ENCODE peak calls at places on chromosomes 2 and 18, in eight cellular contexts. One of them, this sample, is unnamed.

GRCh38 chr2:195543902-195544894 is 112.8 kb upstream of the SLC39A10 start:
- DNase-seq in fibroblast of lung: peak
- DNase-seq in hepatocyte: no peak
- DNase-seq in ovary: no peak
- DNase-seq in aorta: no peak
- DNase-seq in breast epithelium: no peak
- DNase-seq in A549: peak
- DNase-seq in cardiac muscle cell: peak
- DNase-seq in this sample: no peak

GRCh38 chr18:73927494-73927893 is 220.1 kb downstream of the FBXO15 start:
- DNase-seq in fibroblast of lung: no peak
- DNase-seq in hepatocyte: peak
- DNase-seq in ovary: no peak
- DNase-seq in aorta: no peak
- DNase-seq in breast epithelium: no peak
- DNase-seq in A549: no peak
- DNase-seq in cardiac muscle cell: no peak
- DNase-seq in this sample: no peak

GRCh38 chr2:19697131-19697530 is 204.7 kb downstream of the TTC32 start:
- DNase-seq in fibroblast of lung: no peak
- DNase-seq in hepatocyte: no peak
- DNase-seq in ovary: no peak
- DNase-seq in aorta: no peak
- DNase-seq in breast epithelium: no peak
- DNase-seq in A549: no peak
- DNase-seq in cardiac muscle cell: no peak
- DNase-seq in this sample: no peak

GRCh38 chr2:109690822-109691541 is 76.8 kb downstream of the SOWAHC start:
- DNase-seq in fibroblast of lung: peak
- DNase-seq in hepatocyte: peak
- DNase-seq in ovary: peak
- DNase-seq in aorta: peak
- DNase-seq in breast epithelium: peak
- DNase-seq in A549: no peak
- DNase-seq in cardiac muscle cell: no peak
- DNase-seq in this sample: peak

GRCh38 chr2:210099940-210100339 is 71.3 kb downstream of the KANSL1L start:
- DNase-seq in fibroblast of lung: no peak
- DNase-seq in hepatocyte: no peak
- DNase-seq in ovary: no peak
- DNase-seq in aorta: no peak
- DNase-seq in breast epithelium: no peak
- DNase-seq in A549: no peak
- DNase-seq in cardiac muscle cell: no peak
- DNase-seq in this sample: no peak

GRCh38 chr18:11066038-11066437 is 83.3 kb downstream of the PIEZO2 start:
- DNase-seq in fibroblast of lung: no peak
- DNase-seq in hepatocyte: no peak
- DNase-seq in ovary: no peak
- DNase-seq in aorta: no peak
- DNase-seq in breast epithelium: no peak
- DNase-seq in A549: no peak
- DNase-seq in cardiac muscle cell: no peak
- DNase-seq in this sample: no peak

GRCh38 chr2:172704072-172704936 is 31.3 kb upstream of the RAPGEF4 start:
- DNase-seq in fibroblast of lung: no peak
- DNase-seq in hepatocyte: peak
- DNase-seq in ovary: no peak
- DNase-seq in aorta: no peak
- DNase-seq in breast epithelium: no peak
- DNase-seq in A549: peak
- DNase-seq in cardiac muscle cell: peak
- DNase-seq in this sample: no peak

GRCh38 chr18:80191264-80191663 is 56.0 kb downstream of the PARD6G start:
- DNase-seq in fibroblast of lung: no peak
- DNase-seq in hepatocyte: no peak
- DNase-seq in ovary: no peak
- DNase-seq in aorta: no peak
- DNase-seq in breast epithelium: no peak
- DNase-seq in A549: no peak
- DNase-seq in cardiac muscle cell: no peak
- DNase-seq in this sample: no peak

GRCh38 chr18:9130195-9130594 is 6.4 kb upstream of the ANKRD12 start:
- DNase-seq in fibroblast of lung: no peak
- DNase-seq in hepatocyte: no peak
- DNase-seq in ovary: no peak
- DNase-seq in aorta: no peak
- DNase-seq in breast epithelium: no peak
- DNase-seq in A549: no peak
- DNase-seq in cardiac muscle cell: no peak
- DNase-seq in this sample: no peak

GRCh38 chr18:49520661-49521145 is 33.7 kb upstream of the C18orf32 start:
- DNase-seq in fibroblast of lung: peak
- DNase-seq in hepatocyte: no peak
- DNase-seq in ovary: no peak
- DNase-seq in aorta: no peak
- DNase-seq in breast epithelium: no peak
- DNase-seq in A549: no peak
- DNase-seq in cardiac muscle cell: peak
- DNase-seq in this sample: no peak

GRCh38 chr18:48059363-48060109 is 129.1 kb upstream of the SMAD2 start:
- DNase-seq in fibroblast of lung: no peak
- DNase-seq in hepatocyte: peak
- DNase-seq in ovary: peak
- DNase-seq in aorta: no peak
- DNase-seq in breast epithelium: no peak
- DNase-seq in A549: no peak
- DNase-seq in cardiac muscle cell: no peak
- DNase-seq in this sample: no peak

GRCh38 chr2:56582570-56582969 is 398.8 kb downstream of the CCDC85A start:
- DNase-seq in fibroblast of lung: peak
- DNase-seq in hepatocyte: no peak
- DNase-seq in ovary: no peak
- DNase-seq in aorta: no peak
- DNase-seq in breast epithelium: no peak
- DNase-seq in A549: no peak
- DNase-seq in cardiac muscle cell: no peak
- DNase-seq in this sample: no peak
- H3K27ac ChIP-seq in fibroblast of lung: no peak
- H3K27ac ChIP-seq in hepatocyte: no peak
- H3K27ac ChIP-seq in ovary: no peak
- H3K27ac ChIP-seq in aorta: no peak
- H3K27ac ChIP-seq in breast epithelium: no peak
- H3K27ac ChIP-seq in A549: no peak
- H3K27ac ChIP-seq in cardiac muscle cell: no peak
- H3K27ac ChIP-seq in this sample: no peak

GRCh38 chr18:6054443-6054842 is 159.1 kb upstream of the TMEM200C start:
- DNase-seq in fibroblast of lung: no peak
- DNase-seq in hepatocyte: no peak
- DNase-seq in ovary: no peak
- DNase-seq in aorta: no peak
- DNase-seq in breast epithelium: no peak
- DNase-seq in A549: no peak
- DNase-seq in cardiac muscle cell: no peak
- DNase-seq in this sample: no peak

GRCh38 chr18:6057604-6058003 is 162.3 kb upstream of the TMEM200C start:
- DNase-seq in fibroblast of lung: peak
- DNase-seq in hepatocyte: no peak
- DNase-seq in ovary: no peak
- DNase-seq in aorta: no peak
- DNase-seq in breast epithelium: no peak
- DNase-seq in A549: no peak
- DNase-seq in cardiac muscle cell: peak
- DNase-seq in this sample: no peak

GRCh38 chr18:6056171-6056932 is 161.0 kb upstream of the TMEM200C start:
- DNase-seq in fibroblast of lung: peak
- DNase-seq in hepatocyte: peak
- DNase-seq in ovary: no peak
- DNase-seq in aorta: no peak
- DNase-seq in breast epithelium: no peak
- DNase-seq in A549: no peak
- DNase-seq in cardiac muscle cell: peak
- DNase-seq in this sample: no peak

GRCh38 chr18:6052449-6052913 is 157.2 kb upstream of the TMEM200C start:
- DNase-seq in fibroblast of lung: no peak
- DNase-seq in hepatocyte: no peak
- DNase-seq in ovary: no peak
- DNase-seq in aorta: no peak
- DNase-seq in breast epithelium: no peak
- DNase-seq in A549: no peak
- DNase-seq in cardiac muscle cell: no peak
- DNase-seq in this sample: no peak

DNA sequence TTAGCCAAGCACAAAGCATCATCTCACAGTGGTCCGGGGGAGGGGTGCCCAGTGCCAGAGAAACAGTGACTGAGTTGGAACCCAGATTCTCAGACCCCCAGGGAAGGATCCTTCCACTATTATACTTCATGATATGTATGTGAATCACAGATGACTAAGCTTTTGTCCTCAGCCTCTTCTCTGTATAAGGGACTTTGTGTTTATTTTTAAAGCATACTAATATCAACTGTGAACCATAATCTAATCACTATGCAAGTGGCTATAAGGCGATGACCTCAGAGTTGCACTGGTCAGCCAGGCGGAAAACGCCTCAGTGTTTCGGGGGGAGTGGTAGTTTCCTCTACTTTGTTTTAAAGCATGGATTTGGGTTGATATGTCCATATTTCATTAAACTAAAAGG is 160.4 kb upstream of the TMEM200C start:
- DNase-seq in fibroblast of lung: peak
- DNase-seq in hepatocyte: no peak
- DNase-seq in ovary: no peak
- DNase-seq in aorta: no peak
- DNase-seq in breast epithelium: no peak
- DNase-seq in A549: no peak
- DNase-seq in cardiac muscle cell: peak
- DNase-seq in this sample: no peak
- H3K27ac ChIP-seq in fibroblast of lung: peak
- H3K27ac ChIP-seq in hepatocyte: peak
- H3K27ac ChIP-seq in ovary: no peak
- H3K27ac ChIP-seq in aorta: no peak
- H3K27ac ChIP-seq in breast epithelium: no peak
- H3K27ac ChIP-seq in A549: peak
- H3K27ac ChIP-seq in cardiac muscle cell: peak
- H3K27ac ChIP-seq in this sample: no peak

GRCh38 chr2:158154596-158154995 is 52.9 kb downstream of the UPP2 start:
- DNase-seq in fibroblast of lung: no peak
- DNase-seq in hepatocyte: no peak
- DNase-seq in ovary: no peak
- DNase-seq in aorta: no peak
- DNase-seq in breast epithelium: no peak
- DNase-seq in A549: peak
- DNase-seq in cardiac muscle cell: no peak
- DNase-seq in this sample: no peak

DNA sequence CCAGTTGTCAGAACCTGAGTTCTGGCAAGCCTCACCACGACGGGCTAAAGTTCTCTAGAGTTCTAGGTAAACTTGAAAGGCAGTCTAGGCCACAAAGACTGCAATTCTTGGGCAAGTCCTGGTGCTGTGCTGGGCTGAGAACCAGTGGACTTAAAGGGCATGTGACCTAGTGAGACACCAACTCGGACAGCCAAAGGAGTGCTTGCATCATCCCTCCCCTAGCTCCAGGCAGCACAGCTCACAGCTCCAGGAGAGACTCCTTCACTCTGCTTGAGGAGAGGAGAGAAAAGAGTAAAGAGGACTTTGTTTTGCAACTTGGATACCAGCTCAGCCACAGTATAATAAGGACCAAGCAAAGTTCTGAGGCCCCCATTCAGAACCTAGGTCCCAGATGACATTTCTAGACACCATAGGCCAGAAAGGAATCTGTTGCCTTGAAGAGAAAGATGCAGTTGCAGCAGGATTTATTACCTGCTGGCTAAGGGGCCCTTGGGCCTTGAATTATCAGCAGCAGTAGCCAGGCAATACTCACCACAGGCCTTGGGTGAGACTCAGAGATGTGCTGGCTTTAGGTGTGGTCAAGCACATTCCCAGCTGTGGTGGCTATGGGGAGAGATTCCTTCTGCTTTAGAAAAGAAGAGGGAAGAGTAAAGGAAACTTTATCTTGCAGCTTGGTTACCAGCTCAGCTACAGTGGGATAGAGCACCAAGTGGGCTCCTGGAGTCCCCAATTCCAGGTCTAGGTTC is 51.8 kb downstream of the UPP2 start:
- DNase-seq in fibroblast of lung: no peak
- DNase-seq in hepatocyte: no peak
- DNase-seq in ovary: no peak
- DNase-seq in aorta: no peak
- DNase-seq in breast epithelium: no peak
- DNase-seq in A549: no peak
- DNase-seq in cardiac muscle cell: no peak
- DNase-seq in this sample: no peak
- H3K27ac ChIP-seq in fibroblast of lung: no peak
- H3K27ac ChIP-seq in hepatocyte: no peak
- H3K27ac ChIP-seq in ovary: no peak
- H3K27ac ChIP-seq in aorta: no peak
- H3K27ac ChIP-seq in breast epithelium: no peak
- H3K27ac ChIP-seq in A549: no peak
- H3K27ac ChIP-seq in cardiac muscle cell: no peak
- H3K27ac ChIP-seq in this sample: no peak

GRCh38 chr2:21039080-21039556 is 4.8 kb downstream of the APOB start:
- DNase-seq in fibroblast of lung: no peak
- DNase-seq in hepatocyte: no peak
- DNase-seq in ovary: no peak
- DNase-seq in aorta: no peak
- DNase-seq in breast epithelium: no peak
- DNase-seq in A549: no peak
- DNase-seq in cardiac muscle cell: no peak
- DNase-seq in this sample: no peak
- H3K27ac ChIP-seq in fibroblast of lung: no peak
- H3K27ac ChIP-seq in hepatocyte: no peak
- H3K27ac ChIP-seq in ovary: no peak
- H3K27ac ChIP-seq in aorta: peak
- H3K27ac ChIP-seq in breast epithelium: peak
- H3K27ac ChIP-seq in A549: no peak
- H3K27ac ChIP-seq in cardiac muscle cell: no peak
- H3K27ac ChIP-seq in this sample: peak

DNA sequence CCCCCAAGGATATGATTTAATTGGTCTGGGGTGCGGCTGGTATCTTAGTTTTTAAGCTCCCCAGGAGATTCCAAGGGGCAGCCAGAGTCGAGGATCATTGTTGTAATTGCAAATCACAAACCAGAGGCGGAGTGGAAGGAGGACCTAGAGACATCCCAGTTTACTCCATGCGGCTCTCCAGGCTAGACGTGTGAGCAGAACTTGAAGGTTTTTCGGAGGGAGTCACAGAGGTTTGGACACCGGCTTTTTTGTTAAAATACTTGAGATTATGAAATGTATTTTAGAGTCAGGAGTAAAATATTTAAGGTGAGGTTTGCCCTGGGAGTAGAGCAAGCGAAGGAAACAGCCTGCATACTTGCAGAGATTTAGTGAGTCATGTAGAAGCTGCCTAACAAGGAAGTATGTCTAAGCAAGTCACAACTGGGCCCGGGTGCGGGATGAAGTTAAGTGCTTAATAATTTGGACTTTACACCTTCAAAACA is 39.5 kb downstream of the TGOLN2 start:
- DNase-seq in fibroblast of lung: peak
- DNase-seq in hepatocyte: peak
- DNase-seq in ovary: no peak
- DNase-seq in aorta: no peak
- DNase-seq in breast epithelium: no peak
- DNase-seq in A549: peak
- DNase-seq in cardiac muscle cell: peak
- DNase-seq in this sample: no peak
- H3K27ac ChIP-seq in fibroblast of lung: no peak
- H3K27ac ChIP-seq in hepatocyte: peak
- H3K27ac ChIP-seq in ovary: no peak
- H3K27ac ChIP-seq in aorta: no peak
- H3K27ac ChIP-seq in breast epithelium: no peak
- H3K27ac ChIP-seq in A549: peak
- H3K27ac ChIP-seq in cardiac muscle cell: no peak
- H3K27ac ChIP-seq in this sample: no peak

GRCh38 chr2:201136889-201137321 is 20.9 kb downstream of the CFLAR start:
- DNase-seq in fibroblast of lung: no peak
- DNase-seq in hepatocyte: no peak
- DNase-seq in ovary: no peak
- DNase-seq in aorta: no peak
- DNase-seq in breast epithelium: no peak
- DNase-seq in A549: no peak
- DNase-seq in cardiac muscle cell: no peak
- DNase-seq in this sample: no peak
- H3K27ac ChIP-seq in fibroblast of lung: no peak
- H3K27ac ChIP-seq in hepatocyte: no peak
- H3K27ac ChIP-seq in ovary: no peak
- H3K27ac ChIP-seq in aorta: no peak
- H3K27ac ChIP-seq in breast epithelium: no peak
- H3K27ac ChIP-seq in A549: no peak
- H3K27ac ChIP-seq in cardiac muscle cell: no peak
- H3K27ac ChIP-seq in this sample: no peak

This sample was measured in uterus.